ENCODE peak calls at places on chromosomes 4 and X, in five cellular contexts. M is endodermal cell, I is HepG2, J is ascending aorta, A is GM23338. Q is an unnamed sample. For H3K4me1, the result is how much of the 10 kb centered on the place peaks cover.

GRCh38 chrX:45806410-45807121 is 605.9 kb upstream of the DIPK2B start:
- DNase-seq in M (no peak), I (no peak), J (no peak), A (no peak), Q (no peak)

GRCh38 chr4:85569730-85570299 is 94.9 kb downstream of the ARHGAP24 start:
- DNase-seq in M (no peak), I (no peak), J (no peak), A (no peak), Q (no peak)

GRCh38 chrX:50799531-50799961 is 14.4 kb downstream of the SHROOM4 start:
- DNase-seq in M (no peak), I (no peak), J (no peak), A (no peak), Q (no peak)

GRCh38 chr4:156931267-156931666 is 40.3 kb downstream of the PDGFC start:
- DNase-seq in M (no peak), I (peak), J (no peak), A (no peak), Q (no peak)

GRCh38 chrX:140432328-140433025 is 72.4 kb downstream of the SOX3 start:
- DNase-seq in M (no peak), I (no peak), J (no peak), A (no peak), Q (peak)

GRCh38 chrX:14875624-14876023 is 2.4 kb downstream of the MOSPD2 start:
- DNase-seq in M (no peak), I (no peak), J (no peak), A (no peak), Q (no peak)

GRCh38 chr4:6516762-6517161 is 44.3 kb upstream of the PPP2R2C start:
- DNase-seq in M (no peak), I (no peak), J (no peak), A (no peak), Q (peak)

GRCh38 chr4:152920768-152921167 is 15.4 kb upstream of the FHDC1 start:
- DNase-seq in M (no peak), I (no peak), J (no peak), A (peak), Q (no peak)

GRCh38 chrX:111490683-111491082 is 20.8 kb upstream of the SERTM2 start:
- DNase-seq in M (no peak), I (no peak), J (no peak), A (no peak), Q (no peak)

GRCh38 chr4:92246384-92246783 is 57.4 kb upstream of the GRID2 start:
- DNase-seq in M (no peak), I (no peak), J (no peak), A (no peak), Q (no peak)

GRCh38 chr4:150769845-150770244 is 187.9 kb downstream of the MAB21L2 start:
- DNase-seq in M (no peak), I (no peak), J (no peak), A (no peak), Q (no peak)

GRCh38 chrX:74536142-74537010 is 78.0 kb downstream of the RLIM start:
- DNase-seq in M (peak), I (no peak), J (peak), A (peak), Q (peak)

GRCh38 chrX:31420302-31420701 is 348.5 kb upstream of the FTHL17 start:
- DNase-seq in M (no peak), I (no peak), J (no peak), A (no peak), Q (no peak)

GRCh38 chr4:164239976-164240375 is 514.0 kb upstream of the SMIM31 start:
- DNase-seq in M (no peak), I (no peak), J (no peak), A (no peak), Q (no peak)

GRCh38 chr4:43763029-43763610 is 685.5 kb downstream of the KCTD8 start:
- DNase-seq in M (no peak), I (no peak), J (no peak), A (peak), Q (no peak)

GRCh38 chr4:23697001-23697528 is 192.8 kb downstream of the PPARGC1A start:
- DNase-seq in M (peak), I (no peak), J (no peak), A (no peak), Q (no peak)

GRCh38 chr4:153900426-153900825 is 111.5 kb upstream of the SFRP2 start:
- DNase-seq in M (no peak), I (no peak), J (no peak), A (no peak), Q (no peak)

GRCh38 chr4:159487284-159487747 is 384.4 kb downstream of the RAPGEF2 start:
- DNase-seq in M (peak), I (peak), J (no peak), A (peak), Q (no peak)

GRCh38 chr4:108166441-108167315 is 2.1 kb downstream of the LEF1 start:
- DNase-seq in M (peak), I (peak), J (no peak), A (peak), Q (no peak)

GRCh38 chr4:121380448-121381147 is at the start of gene QRFPR:
- DNase-seq in M (peak), I (no peak), J (no peak), A (peak), Q (peak)

GRCh38 chr4:87839309-87839946 is 6.7 kb downstream of the MEPE start:
- DNase-seq in M (peak), I (no peak), J (no peak), A (peak), Q (peak)

GRCh38 chrX:3226087-3226486 is 120.4 kb downstream of the MXRA5 start:
- DNase-seq in M (no peak), I (no peak), J (no peak), A (no peak), Q (no peak)
- H3K4me3 ChIP-seq in M (no peak), I (no peak), J (no peak), A (no peak), Q (no peak)

GRCh38 chrX:13254076-13254785 is 65.6 kb downstream of the ATXN3L start:
- DNase-seq in M (no peak), I (peak), J (no peak), A (no peak), Q (no peak)
- TF ChIP-seq CTCF in M (no peak), I (peak), J (no peak), A (peak), Q (no peak)

GRCh38 chr4:8202526-8203375 is 3.7 kb downstream of the SH3TC1 start:
- DNase-seq in M (no peak), I (peak), J (no peak), A (no peak), Q (no peak)

GRCh38 chr4:8203817-8204216 is 4.7 kb downstream of the SH3TC1 start:
- DNase-seq in M (no peak), I (no peak), J (no peak), A (no peak), Q (no peak)

GRCh38 chr4:8200302-8200975 is 1.3 kb downstream of the SH3TC1 start:
- DNase-seq in M (no peak), I (no peak), J (peak), A (no peak), Q (peak)

GRCh38 chr4:8201341-8201781 is 2.3 kb downstream of the SH3TC1 start:
- DNase-seq in M (no peak), I (no peak), J (no peak), A (no peak), Q (peak)

GRCh38 chr4:8202108-8202507 is 3.0 kb downstream of the SH3TC1 start:
- DNase-seq in M (no peak), I (no peak), J (no peak), A (no peak), Q (no peak)
- H3K4me1 ChIP-seq in M (under half), I (half or more), J (under half), A (under half), Q (under half)

GRCh38 chr4:40452490-40452813 is 117.3 kb downstream of the CHRNA9 start:
- DNase-seq in M (no peak), I (no peak), J (no peak), A (no peak), Q (no peak)
- H3K4me3 ChIP-seq in M (no peak), I (no peak), J (no peak), A (no peak), Q (no peak)

DNA sequence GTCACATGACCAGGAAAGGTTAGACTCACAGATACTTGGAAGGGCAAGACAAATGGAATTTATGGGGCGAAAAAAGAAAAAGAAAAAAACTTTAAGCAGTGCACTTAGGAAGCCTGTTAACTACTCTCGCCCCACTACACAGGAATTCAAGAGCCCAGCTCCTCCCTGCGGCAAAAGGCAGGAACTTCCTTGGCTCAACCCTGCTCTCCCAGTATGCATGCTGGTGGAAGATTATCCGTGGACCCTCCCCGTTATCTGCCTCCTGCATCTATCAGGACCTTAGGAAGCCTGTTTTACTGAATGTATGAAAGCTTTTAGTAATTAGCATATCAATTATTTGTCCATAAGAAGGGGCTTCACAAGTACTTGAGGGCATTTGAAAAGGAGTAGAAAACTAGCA is 40.1 kb upstream of the RPA4 start:
- DNase-seq in M (peak), I (no peak), J (no peak), A (peak), Q (no peak)
- TF ChIP-seq CTCF in M (peak), I (no peak), J (peak), A (peak), Q (peak)

DNA sequence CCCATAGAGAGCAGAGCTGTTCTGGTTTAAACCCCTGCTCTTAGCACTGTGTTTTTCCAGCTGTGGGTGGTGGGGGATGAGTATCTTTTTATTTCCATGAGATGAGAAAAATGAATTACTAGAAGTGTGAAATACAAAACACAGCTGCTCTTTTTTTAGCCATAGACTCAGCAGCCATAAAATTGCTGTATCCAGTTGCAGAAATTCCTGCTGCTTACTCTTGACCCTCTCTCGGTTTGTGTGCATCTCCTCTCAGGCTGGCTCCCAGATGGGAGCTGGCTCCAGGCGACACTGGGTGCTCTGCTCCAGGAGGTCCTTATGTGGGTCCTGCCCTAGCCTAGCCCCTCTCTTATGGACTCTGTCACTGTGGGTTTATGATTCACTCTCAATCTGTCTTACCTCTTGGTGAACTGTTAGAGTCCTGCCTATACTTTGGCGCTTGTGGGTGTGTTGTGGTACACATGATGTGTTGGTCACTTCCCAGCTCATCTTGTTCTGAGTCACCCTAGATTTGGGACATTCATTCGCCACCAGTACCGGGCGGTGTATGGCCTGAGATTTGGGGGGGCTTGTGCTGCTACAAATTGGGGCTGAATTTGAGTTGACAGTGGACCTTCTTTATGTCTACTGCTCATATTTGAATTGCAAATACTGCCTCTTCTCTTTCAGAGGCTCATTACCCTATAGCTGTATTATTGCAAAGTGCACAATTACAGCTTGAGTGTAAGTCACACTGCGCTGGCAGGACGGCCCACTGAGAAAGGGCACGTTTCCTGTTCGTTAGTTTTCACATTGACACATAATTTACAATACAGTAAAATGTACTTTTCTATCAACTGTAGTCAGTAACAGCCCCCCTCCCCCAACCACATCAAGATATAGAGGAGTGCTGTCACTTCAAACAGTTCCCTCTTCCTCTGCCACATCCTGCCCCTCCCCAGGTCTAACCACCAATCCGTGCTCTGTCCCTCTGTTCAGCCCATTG is 46.9 kb upstream of the MSANTD1 start:
- DNase-seq in M (peak), I (peak), J (no peak), A (no peak), Q (no peak)
- H3K4me1 ChIP-seq in M (under half), I (half or more), J (under half), A (under half), Q (under half)

DNA sequence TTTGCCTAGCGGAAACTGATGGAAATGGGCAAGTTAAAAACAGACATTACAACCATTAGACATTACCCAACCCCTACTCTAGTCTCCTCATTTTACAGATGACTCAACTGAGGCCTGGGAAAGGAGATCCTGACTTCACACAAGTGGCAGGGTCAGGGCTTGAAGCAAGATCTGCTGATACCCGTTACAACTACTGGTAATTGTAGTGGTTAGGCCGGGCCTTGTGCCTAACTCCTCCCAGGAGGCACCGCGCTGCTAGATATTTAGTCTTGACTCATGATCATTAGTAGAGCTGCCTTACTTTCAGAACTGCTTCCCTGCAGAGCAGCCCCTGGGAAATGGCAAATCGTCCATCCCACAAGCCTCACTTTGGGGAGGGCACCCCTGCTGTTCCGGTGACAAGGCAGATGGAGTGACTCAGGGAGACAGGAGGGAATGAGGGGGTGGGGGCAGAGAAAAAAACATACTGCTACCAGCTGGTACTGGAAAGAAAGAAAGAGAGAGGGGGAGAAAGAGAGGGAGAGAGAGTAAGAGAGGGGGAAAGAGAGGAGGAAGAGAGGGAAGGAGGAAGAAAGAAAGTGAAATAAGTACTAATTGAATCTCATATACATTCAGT is 12.2 kb downstream of the ARHGEF6 start:
- DNase-seq in M (peak), I (no peak), J (peak), A (no peak), Q (peak)
- H3K4me3 ChIP-seq in M (no peak), I (no peak), J (no peak), A (peak), Q (peak)

GRCh38 chr4:155761916-155762315 is 3.1 kb downstream of the GUCY1B1 start:
- DNase-seq in M (no peak), I (no peak), J (no peak), A (no peak), Q (no peak)

GRCh38 chr4:155757745-155758265 is 1.0 kb upstream of the GUCY1B1 start:
- DNase-seq in M (no peak), I (no peak), J (no peak), A (no peak), Q (no peak)

GRCh38 chr4:155759372-155760252 is 791 bp downstream of the GUCY1B1 start:
- DNase-seq in M (peak), I (no peak), J (peak), A (peak), Q (peak)

GRCh38 chr4:155761047-155761446 is 2.2 kb downstream of the GUCY1B1 start:
- DNase-seq in M (no peak), I (no peak), J (no peak), A (no peak), Q (no peak)

DNA sequence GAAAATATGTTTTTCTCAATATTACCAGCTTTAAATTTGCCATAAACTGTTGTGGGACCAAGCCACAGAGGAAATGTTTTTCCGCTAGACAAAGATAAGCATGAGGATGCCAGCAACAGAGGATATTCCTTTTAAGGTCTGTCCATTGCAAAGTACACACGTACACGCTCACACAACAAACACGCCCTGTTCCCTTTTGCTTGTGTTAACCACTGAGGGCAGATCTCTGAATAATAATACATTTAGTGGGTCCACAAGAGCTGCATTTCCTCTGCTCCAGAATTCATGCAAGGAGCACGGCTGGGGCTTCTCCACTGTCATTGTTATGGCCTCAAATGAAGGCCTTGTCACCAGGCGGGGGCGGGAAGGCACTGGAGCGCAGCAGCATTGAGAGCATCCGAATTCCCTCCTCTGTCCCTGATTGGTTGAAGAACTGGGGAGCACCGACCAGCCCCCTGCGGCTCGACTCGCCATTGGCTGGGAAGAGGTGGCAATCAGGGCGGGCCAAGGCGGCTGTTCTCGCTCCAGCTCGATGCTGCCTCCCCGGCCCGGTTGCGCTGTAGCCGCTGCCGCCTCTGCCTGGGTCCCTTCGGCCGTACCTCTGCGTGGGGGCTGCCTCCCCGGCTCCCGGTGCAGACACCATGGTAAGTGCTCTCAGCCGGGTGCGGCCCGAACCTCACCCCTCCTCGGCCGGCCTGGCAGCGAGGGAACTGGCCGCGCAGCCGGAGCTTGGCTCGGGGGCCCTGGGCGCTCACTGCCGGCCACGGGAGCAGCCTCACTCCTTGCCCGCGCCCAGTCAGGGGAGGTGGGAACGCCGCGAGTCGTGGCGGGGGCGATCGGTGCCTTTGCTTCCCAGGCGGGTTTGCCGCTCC is at the start of gene GUCY1B1:
- DNase-seq in M (peak), I (no peak), J (peak), A (peak), Q (peak)
- TF ChIP-seq CTCF in M (peak), I (no peak), J (peak), A (peak), Q (peak)